ENCODE peak calls at places on chromosomes 7 and 10, in eight cellular contexts. B, E, O, Q, N, H, C and X are unnamed samples.
A peak's percentile ranks its signal among the peaks of the same experiment; 100 is the strongest.

GRCh38 chr10:96697026-96697425 is 23.3 kb downstream of the PIK3AP1 start:
- DNase-seq in E (no peak), H (peak; percentile 57), Q (no peak), N (no peak), C (no peak), O (no peak), B (no peak), X (no peak)

GRCh38 chr10:89163265-89163995 is 43.7 kb downstream of the CH25H start:
- DNase-seq in B (peak; percentile 71), H (peak; percentile 93), C (peak; percentile 1), N (peak; percentile 29), E (no peak), O (peak; percentile 61), Q (peak; percentile 36), X (no peak)

GRCh38 chr7:16960566-16960965 is 78.8 kb upstream of the AGR3 start:
- DNase-seq in E (no peak), B (no peak), H (no peak), Q (no peak), N (no peak), O (no peak), C (no peak), X (no peak)

GRCh38 chr10:100349087-100349486 is 2.1 kb downstream of the SCD start:
- DNase-seq in H (no peak), C (no peak), E (no peak), O (no peak), N (no peak), B (no peak), Q (no peak), X (no peak)

GRCh38 chr7:127245582-127245981 is 7.2 kb downstream of the GRM8 start:
- DNase-seq in B (no peak), H (no peak), O (no peak), E (no peak), N (no peak), Q (no peak), C (no peak), X (no peak)

GRCh38 chr10:129848571-129849451 is 115.3 kb downstream of the EBF3 start:
- DNase-seq in H (no peak), B (no peak), E (no peak), C (no peak), N (no peak), O (no peak), Q (no peak), X (no peak)

GRCh38 chr7:126937196-126937595 is 315.5 kb downstream of the GRM8 start:
- DNase-seq in N (no peak), E (peak; percentile 59), C (no peak), H (no peak), Q (no peak), O (no peak), B (no peak), X (no peak)

GRCh38 chr7:110646814-110647213 is 444.1 kb upstream of the LRRN3 start:
- DNase-seq in C (no peak), Q (no peak), B (no peak), N (no peak), O (no peak), H (no peak), E (no peak), X (no peak)

GRCh38 chr7:108002726-108003590 is at the start of gene LAMB1:
- DNase-seq in O (no peak), C (no peak), E (peak; percentile 77), B (peak; percentile 13), H (no peak), N (no peak), Q (peak; percentile 74), X (peak; percentile 24)

GRCh38 chr7:802500-803242 is 29.6 kb upstream of the SUN1 start:
- DNase-seq in O (no peak), Q (no peak), H (no peak), C (no peak), B (no peak), N (no peak), E (no peak), X (no peak)

GRCh38 chr7:104677587-104677986 is 336.4 kb upstream of the KMT2E start:
- DNase-seq in C (no peak), B (no peak), E (no peak), N (no peak), H (no peak), Q (no peak), O (no peak), X (no peak)

GRCh38 chr10:104339469-104340098 is 1.3 kb upstream of the ITPRIP start:
- DNase-seq in C (no peak), N (no peak), B (no peak), H (no peak), O (peak; percentile 17), Q (no peak), E (peak; percentile 71), X (no peak)

GRCh38 chr7:79281406-79281805 is 172.1 kb downstream of the MAGI2 start:
- DNase-seq in C (no peak), O (no peak), B (no peak), E (no peak), N (no peak), H (no peak), Q (no peak), X (no peak)

GRCh38 chr7:151590071-151590800 is 70.5 kb upstream of the RHEB start:
- DNase-seq in H (peak; percentile 74), C (no peak), B (no peak), O (no peak), N (no peak), E (no peak), Q (no peak), X (no peak)